ENCODE peak calls at places on chromosomes 13 and 19, in five cellular contexts. Z is HEK293T; H is effector CD4-positive, alpha-beta T cell; R is SK-MEL-5; P is SHP77 treated with DMSO at 0.1 percent for 48 hours. L is an unnamed sample.

GRCh38 chr19:29268103-29268502 is 55.2 kb upstream of the UQCRFS1 start:
- DNase-seq in Z (no peak), H (no peak), R (no peak), P (no peak), L (no peak)

GRCh38 chr13:114283581-114283980 is 2.2 kb downstream of the UPF3A start:
- DNase-seq in Z (no peak), H (no peak), R (no peak), P (no peak), L (no peak)

GRCh38 chr19:535017-535835 is 3.7 kb downstream of the CDC34 start:
- DNase-seq in Z (no peak), H (no peak), R (no peak), P (no peak), L (no peak)

GRCh38 chr19:16200038-16200775 is 2.5 kb downstream of the AP1M1 start:
- DNase-seq in Z (peak), H (no peak), R (no peak), P (no peak), L (peak)

GRCh38 chr19:45852145-45852750 is 10.7 kb downstream of the SYMPK start:
- DNase-seq in Z (no peak), H (no peak), R (no peak), P (no peak), L (peak)

GRCh38 chr13:111449041-111449440 is 128.6 kb downstream of the TEX29 start:
- DNase-seq in Z (no peak), H (no peak), R (peak), P (no peak), L (no peak)

GRCh38 chr19:13817615-13818371 is 22.6 kb downstream of the ZSWIM4 start:
- DNase-seq in Z (no peak), H (no peak), R (no peak), P (no peak), L (no peak)

GRCh38 chr13:37074703-37075102 is 15.2 kb upstream of the SUPT20H start:
- DNase-seq in Z (no peak), H (no peak), R (peak), P (no peak), L (peak)

GRCh38 chr13:44270153-44270552 is 103.5 kb upstream of the SERP2 start:
- DNase-seq in Z (no peak), H (no peak), R (peak), P (no peak), L (no peak)

GRCh38 chr13:34459856-34460255 is 482.2 kb upstream of the NBEA start:
- DNase-seq in Z (no peak), H (no peak), R (no peak), P (no peak), L (peak)

GRCh38 chr13:99416411-99417121 is 84.7 kb upstream of the TM9SF2 start:
- DNase-seq in Z (no peak), H (no peak), R (no peak), P (no peak), L (no peak)

GRCh38 chr13:36244990-36245389 is 30.6 kb upstream of the SOHLH2 start:
- DNase-seq in Z (no peak), H (no peak), R (no peak), P (no peak), L (no peak)

GRCh38 chr19:33177417-33177976 is 16.6 kb upstream of the LRP3 start:
- DNase-seq in Z (peak), H (peak), R (peak), P (no peak), L (no peak)

GRCh38 chr19:15635016-15635805 is 5.5 kb upstream of the CYP4F3 start:
- DNase-seq in Z (no peak), H (no peak), R (no peak), P (no peak), L (no peak)

GRCh38 chr19:15195381-15195964 is 5.3 kb downstream of the NOTCH3 start:
- DNase-seq in Z (peak), H (no peak), R (peak), P (no peak), L (peak)

GRCh38 chr19:14404322-14404721 is 14.8 kb downstream of the DDX39A start:
- DNase-seq in Z (no peak), H (no peak), R (no peak), P (no peak), L (no peak)

GRCh38 chr19:10961073-10961762 is 388 bp downstream of the SMARCA4 start:
- DNase-seq in Z (peak), H (no peak), R (peak), P (no peak), L (peak)

GRCh38 chr13:25493930-25494707 is 122.3 kb downstream of the ATP8A2 start:
- DNase-seq in Z (no peak), H (no peak), R (no peak), P (no peak), L (no peak)

GRCh38 chr13:93227906-93228801 is 1.5 kb downstream of the GPC6 start:
- DNase-seq in Z (peak), H (no peak), R (peak), P (peak), L (peak)

GRCh38 chr13:104875008-104875762 is 1660.3 kb downstream of the EFNB2 start:
- DNase-seq in Z (no peak), H (no peak), R (no peak), P (no peak), L (no peak)

GRCh38 chr13:100545684-100546061 is 42.9 kb downstream of the GGACT start:
- DNase-seq in Z (no peak), H (no peak), R (no peak), P (no peak), L (no peak)

GRCh38 chr19:48561412-48561811 is 9.4 kb downstream of the SULT2B1 start:
- DNase-seq in Z (no peak), H (no peak), R (no peak), P (no peak), L (no peak)

GRCh38 chr13:52353116-52353718 is 52.8 kb downstream of the THSD1 start:
- DNase-seq in Z (no peak), H (no peak), R (no peak), P (no peak), L (peak)

GRCh38 chr19:804419-805160 is 7.3 kb downstream of the PTBP1 start:
- DNase-seq in Z (no peak), H (no peak), R (no peak), P (no peak), L (no peak)

GRCh38 chr13:112730157-112730671 is 40.4 kb downstream of the ATP11A start:
- DNase-seq in Z (no peak), H (no peak), R (peak), P (no peak), L (no peak)

GRCh38 chr13:101289764-101290163 is 126.5 kb downstream of the NALCN start:
- DNase-seq in Z (peak), H (no peak), R (peak), P (peak), L (peak)

GRCh38 chr13:44368599-44369368 is 4.8 kb upstream of the SERP2 start:
- DNase-seq in Z (no peak), H (no peak), R (no peak), P (peak), L (no peak)

GRCh38 chr19:604355-604754 is 14.7 kb downstream of the HCN2 start:
- DNase-seq in Z (peak), H (no peak), R (peak), P (no peak), L (no peak)

GRCh38 chr13:52599037-52599852 is 43.0 kb upstream of the HNRNPA1L2 start:
- DNase-seq in Z (peak), H (no peak), R (no peak), P (peak), L (peak)

GRCh38 chr19:29547981-29548380 is 22.2 kb downstream of the VSTM2B start:
- DNase-seq in Z (no peak), H (no peak), R (no peak), P (no peak), L (no peak)

GRCh38 chr13:98450495-98451167 is 126.3 kb downstream of the STK24 start:
- DNase-seq in Z (no peak), H (no peak), R (peak), P (no peak), L (no peak)

GRCh38 chr19:38266981-38267597 is 2.7 kb downstream of the SPINT2 start:
- DNase-seq in Z (no peak), H (no peak), R (no peak), P (no peak), L (peak)

GRCh38 chr19:34226036-34226435 is 28.3 kb upstream of the GARRE1 start:
- DNase-seq in Z (no peak), H (no peak), R (no peak), P (no peak), L (no peak)

GRCh38 chr13:112911285-112911701 is 57.7 kb upstream of the MCF2L start:
- DNase-seq in Z (no peak), H (no peak), R (no peak), P (no peak), L (no peak)

GRCh38 chr13:44857736-44858135 is 131.5 kb downstream of the NUFIP1 start:
- DNase-seq in Z (no peak), H (no peak), R (no peak), P (no peak), L (no peak)

L was measured in EL.